ENCODE peak calls at places on chromosome 21, in ten cellular contexts. One of them, this sample, is unnamed.

GRCh38 chr21:38244885-38245869 is 11.6 kb upstream of the KCNJ15 start:
- DNase-seq in upper lobe of right lung: no peak
- DNase-seq in left lung: no peak
- DNase-seq in stimulated activated naive CD8-positive, alpha-beta T cell treated with anti-CD3 and anti-CD28 coated beads, Interleukin-15, Interleukin-2, amounts not matched to agents 100 U/mL and 50 U/mL, for 24 hours: peak; percentile 60
- DNase-seq in AG09309: peak; percentile 95
- DNase-seq in activated CD4-positive, alpha-beta T cell treated with anti-CD3 and anti-CD28 coated beads, Interleukin-2, amount 10 ng/mL, durations not matched to agents 7 days and 5 days: peak; percentile 73
- DNase-seq in mesothelial cell of epicardium: no peak
- DNase-seq in neural crest cell: no peak
- DNase-seq in NCI-H2081: no peak
- DNase-seq in activated T-cell treated with anti-CD3 and anti-CD28 coated beads for 1 hour: peak; percentile 30
- DNase-seq in this sample: no peak

GRCh38 chr21:31273278-31273677 is 70.8 kb downstream of the TIAM1 start:
- DNase-seq in left lung: no peak
- DNase-seq in neural crest cell: no peak
- DNase-seq in activated CD4-positive, alpha-beta T cell treated with anti-CD3 and anti-CD28 coated beads, Interleukin-2, amount 10 ng/mL, durations not matched to agents 7 days and 5 days: no peak
- DNase-seq in activated T-cell treated with anti-CD3 and anti-CD28 coated beads for 1 hour: no peak
- DNase-seq in NCI-H2081: no peak
- DNase-seq in AG09309: no peak
- DNase-seq in mesothelial cell of epicardium: no peak
- DNase-seq in upper lobe of right lung: no peak
- DNase-seq in stimulated activated naive CD8-positive, alpha-beta T cell treated with anti-CD3 and anti-CD28 coated beads, Interleukin-15, Interleukin-2, amounts not matched to agents 100 U/mL and 50 U/mL, for 24 hours: peak; percentile 33
- DNase-seq in this sample: no peak

GRCh38 chr21:21715286-21715969 is 717.2 kb downstream of the NCAM2 start:
- DNase-seq in activated CD4-positive, alpha-beta T cell treated with anti-CD3 and anti-CD28 coated beads, Interleukin-2, amount 10 ng/mL, durations not matched to agents 7 days and 5 days: no peak
- DNase-seq in mesothelial cell of epicardium: no peak
- DNase-seq in left lung: no peak
- DNase-seq in upper lobe of right lung: no peak
- DNase-seq in activated T-cell treated with anti-CD3 and anti-CD28 coated beads for 1 hour: no peak
- DNase-seq in neural crest cell: no peak
- DNase-seq in stimulated activated naive CD8-positive, alpha-beta T cell treated with anti-CD3 and anti-CD28 coated beads, Interleukin-15, Interleukin-2, amounts not matched to agents 100 U/mL and 50 U/mL, for 24 hours: no peak
- DNase-seq in AG09309: no peak
- DNase-seq in NCI-H2081: no peak
- DNase-seq in this sample: no peak

GRCh38 chr21:39153373-39153772 is 29.9 kb downstream of the PSMG1 start:
- DNase-seq in activated CD4-positive, alpha-beta T cell treated with anti-CD3 and anti-CD28 coated beads, Interleukin-2, amount 10 ng/mL, durations not matched to agents 7 days and 5 days: no peak
- DNase-seq in neural crest cell: no peak
- DNase-seq in left lung: no peak
- DNase-seq in mesothelial cell of epicardium: no peak
- DNase-seq in NCI-H2081: no peak
- DNase-seq in activated T-cell treated with anti-CD3 and anti-CD28 coated beads for 1 hour: no peak
- DNase-seq in upper lobe of right lung: no peak
- DNase-seq in stimulated activated naive CD8-positive, alpha-beta T cell treated with anti-CD3 and anti-CD28 coated beads, Interleukin-15, Interleukin-2, amounts not matched to agents 100 U/mL and 50 U/mL, for 24 hours: no peak
- DNase-seq in AG09309: no peak
- DNase-seq in this sample: no peak

GRCh38 chr21:44262338-44263048 is 796 bp upstream of the DNMT3L start:
- DNase-seq in stimulated activated naive CD8-positive, alpha-beta T cell treated with anti-CD3 and anti-CD28 coated beads, Interleukin-15, Interleukin-2, amounts not matched to agents 100 U/mL and 50 U/mL, for 24 hours: no peak
- DNase-seq in neural crest cell: no peak
- DNase-seq in AG09309: no peak
- DNase-seq in upper lobe of right lung: no peak
- DNase-seq in NCI-H2081: no peak
- DNase-seq in left lung: peak; percentile 38
- DNase-seq in activated CD4-positive, alpha-beta T cell treated with anti-CD3 and anti-CD28 coated beads, Interleukin-2, amount 10 ng/mL, durations not matched to agents 7 days and 5 days: no peak
- DNase-seq in mesothelial cell of epicardium: no peak
- DNase-seq in activated T-cell treated with anti-CD3 and anti-CD28 coated beads for 1 hour: no peak
- DNase-seq in this sample: no peak

GRCh38 chr21:45153358-45154318 is 79.3 kb downstream of the ADARB1 start:
- DNase-seq in NCI-H2081: no peak
- DNase-seq in mesothelial cell of epicardium: no peak
- DNase-seq in neural crest cell: no peak
- DNase-seq in stimulated activated naive CD8-positive, alpha-beta T cell treated with anti-CD3 and anti-CD28 coated beads, Interleukin-15, Interleukin-2, amounts not matched to agents 100 U/mL and 50 U/mL, for 24 hours: no peak
- DNase-seq in activated T-cell treated with anti-CD3 and anti-CD28 coated beads for 1 hour: no peak
- DNase-seq in activated CD4-positive, alpha-beta T cell treated with anti-CD3 and anti-CD28 coated beads, Interleukin-2, amount 10 ng/mL, durations not matched to agents 7 days and 5 days: peak; percentile 9
- DNase-seq in upper lobe of right lung: no peak
- DNase-seq in left lung: no peak
- DNase-seq in AG09309: no peak
- DNase-seq in this sample: peak; percentile 46

GRCh38 chr21:44050276-44050675 is 38.2 kb downstream of the TRAPPC10 start:
- DNase-seq in activated T-cell treated with anti-CD3 and anti-CD28 coated beads for 1 hour: no peak
- DNase-seq in activated CD4-positive, alpha-beta T cell treated with anti-CD3 and anti-CD28 coated beads, Interleukin-2, amount 10 ng/mL, durations not matched to agents 7 days and 5 days: no peak
- DNase-seq in neural crest cell: no peak
- DNase-seq in left lung: no peak
- DNase-seq in NCI-H2081: no peak
- DNase-seq in upper lobe of right lung: no peak
- DNase-seq in AG09309: no peak
- DNase-seq in stimulated activated naive CD8-positive, alpha-beta T cell treated with anti-CD3 and anti-CD28 coated beads, Interleukin-15, Interleukin-2, amounts not matched to agents 100 U/mL and 50 U/mL, for 24 hours: no peak
- DNase-seq in mesothelial cell of epicardium: no peak
- DNase-seq in this sample: peak; percentile 35

GRCh38 chr21:33643658-33644311 is 1.5 kb downstream of the ITSN1 start:
- DNase-seq in AG09309: no peak
- DNase-seq in upper lobe of right lung: no peak
- DNase-seq in activated T-cell treated with anti-CD3 and anti-CD28 coated beads for 1 hour: no peak
- DNase-seq in mesothelial cell of epicardium: no peak
- DNase-seq in neural crest cell: peak; percentile 2
- DNase-seq in NCI-H2081: no peak
- DNase-seq in activated CD4-positive, alpha-beta T cell treated with anti-CD3 and anti-CD28 coated beads, Interleukin-2, amount 10 ng/mL, durations not matched to agents 7 days and 5 days: no peak
- DNase-seq in stimulated activated naive CD8-positive, alpha-beta T cell treated with anti-CD3 and anti-CD28 coated beads, Interleukin-15, Interleukin-2, amounts not matched to agents 100 U/mL and 50 U/mL, for 24 hours: no peak
- DNase-seq in left lung: no peak
- DNase-seq in this sample: no peak

GRCh38 chr21:27802816-27803475 is 836.1 kb upstream of the ADAMTS5 start:
- DNase-seq in neural crest cell: peak; percentile 36
- DNase-seq in NCI-H2081: peak; percentile 1
- DNase-seq in AG09309: no peak
- DNase-seq in mesothelial cell of epicardium: no peak
- DNase-seq in activated CD4-positive, alpha-beta T cell treated with anti-CD3 and anti-CD28 coated beads, Interleukin-2, amount 10 ng/mL, durations not matched to agents 7 days and 5 days: peak; percentile 20
- DNase-seq in upper lobe of right lung: no peak
- DNase-seq in activated T-cell treated with anti-CD3 and anti-CD28 coated beads for 1 hour: no peak
- DNase-seq in stimulated activated naive CD8-positive, alpha-beta T cell treated with anti-CD3 and anti-CD28 coated beads, Interleukin-15, Interleukin-2, amounts not matched to agents 100 U/mL and 50 U/mL, for 24 hours: peak; percentile 22
- DNase-seq in left lung: no peak
- DNase-seq in this sample: no peak

GRCh38 chr21:27173052-27173451 is 206.2 kb upstream of the ADAMTS5 start:
- DNase-seq in stimulated activated naive CD8-positive, alpha-beta T cell treated with anti-CD3 and anti-CD28 coated beads, Interleukin-15, Interleukin-2, amounts not matched to agents 100 U/mL and 50 U/mL, for 24 hours: no peak
- DNase-seq in activated CD4-positive, alpha-beta T cell treated with anti-CD3 and anti-CD28 coated beads, Interleukin-2, amount 10 ng/mL, durations not matched to agents 7 days and 5 days: no peak
- DNase-seq in mesothelial cell of epicardium: no peak
- DNase-seq in AG09309: no peak
- DNase-seq in left lung: no peak
- DNase-seq in activated T-cell treated with anti-CD3 and anti-CD28 coated beads for 1 hour: no peak
- DNase-seq in NCI-H2081: no peak
- DNase-seq in upper lobe of right lung: no peak
- DNase-seq in neural crest cell: no peak
- DNase-seq in this sample: no peak

GRCh38 chr21:43861716-43862115 is 3.3 kb upstream of the AGPAT3 start:
- DNase-seq in upper lobe of right lung: no peak
- DNase-seq in stimulated activated naive CD8-positive, alpha-beta T cell treated with anti-CD3 and anti-CD28 coated beads, Interleukin-15, Interleukin-2, amounts not matched to agents 100 U/mL and 50 U/mL, for 24 hours: no peak
- DNase-seq in activated CD4-positive, alpha-beta T cell treated with anti-CD3 and anti-CD28 coated beads, Interleukin-2, amount 10 ng/mL, durations not matched to agents 7 days and 5 days: no peak
- DNase-seq in mesothelial cell of epicardium: no peak
- DNase-seq in NCI-H2081: peak; percentile 49
- DNase-seq in neural crest cell: no peak
- DNase-seq in AG09309: no peak
- DNase-seq in activated T-cell treated with anti-CD3 and anti-CD28 coated beads for 1 hour: no peak
- DNase-seq in left lung: peak; percentile 47
- DNase-seq in this sample: no peak

GRCh38 chr21:45583831-45584509 is 41.7 kb upstream of the SLC19A1 start:
- DNase-seq in activated T-cell treated with anti-CD3 and anti-CD28 coated beads for 1 hour: no peak
- DNase-seq in AG09309: no peak
- DNase-seq in left lung: no peak
- DNase-seq in stimulated activated naive CD8-positive, alpha-beta T cell treated with anti-CD3 and anti-CD28 coated beads, Interleukin-15, Interleukin-2, amounts not matched to agents 100 U/mL and 50 U/mL, for 24 hours: no peak
- DNase-seq in mesothelial cell of epicardium: no peak
- DNase-seq in activated CD4-positive, alpha-beta T cell treated with anti-CD3 and anti-CD28 coated beads, Interleukin-2, amount 10 ng/mL, durations not matched to agents 7 days and 5 days: no peak
- DNase-seq in upper lobe of right lung: peak; percentile 53
- DNase-seq in neural crest cell: no peak
- DNase-seq in NCI-H2081: no peak
- DNase-seq in this sample: peak; percentile 28

GRCh38 chr21:33205476-33205875 is 24.3 kb upstream of the IFNAR2 start:
- DNase-seq in mesothelial cell of epicardium: no peak
- DNase-seq in NCI-H2081: no peak
- DNase-seq in AG09309: no peak
- DNase-seq in activated T-cell treated with anti-CD3 and anti-CD28 coated beads for 1 hour: no peak
- DNase-seq in left lung: no peak
- DNase-seq in activated CD4-positive, alpha-beta T cell treated with anti-CD3 and anti-CD28 coated beads, Interleukin-2, amount 10 ng/mL, durations not matched to agents 7 days and 5 days: peak; percentile 34
- DNase-seq in upper lobe of right lung: no peak
- DNase-seq in stimulated activated naive CD8-positive, alpha-beta T cell treated with anti-CD3 and anti-CD28 coated beads, Interleukin-15, Interleukin-2, amounts not matched to agents 100 U/mL and 50 U/mL, for 24 hours: no peak
- DNase-seq in neural crest cell: no peak
- DNase-seq in this sample: no peak

GRCh38 chr21:36113647-36114428 is 21.0 kb upstream of the CBR3 start:
- DNase-seq in upper lobe of right lung: peak; percentile 94
- DNase-seq in activated T-cell treated with anti-CD3 and anti-CD28 coated beads for 1 hour: peak; percentile 39
- DNase-seq in NCI-H2081: peak; percentile 4
- DNase-seq in mesothelial cell of epicardium: no peak
- DNase-seq in neural crest cell: no peak
- DNase-seq in left lung: peak; percentile 88
- DNase-seq in activated CD4-positive, alpha-beta T cell treated with anti-CD3 and anti-CD28 coated beads, Interleukin-2, amount 10 ng/mL, durations not matched to agents 7 days and 5 days: peak; percentile 67
- DNase-seq in AG09309: no peak
- DNase-seq in stimulated activated naive CD8-positive, alpha-beta T cell treated with anti-CD3 and anti-CD28 coated beads, Interleukin-15, Interleukin-2, amounts not matched to agents 100 U/mL and 50 U/mL, for 24 hours: peak; percentile 50
- DNase-seq in this sample: no peak

GRCh38 chr21:42456457-42456856 is 39.6 kb downstream of the RSPH1 start:
- DNase-seq in upper lobe of right lung: no peak
- DNase-seq in stimulated activated naive CD8-positive, alpha-beta T cell treated with anti-CD3 and anti-CD28 coated beads, Interleukin-15, Interleukin-2, amounts not matched to agents 100 U/mL and 50 U/mL, for 24 hours: peak; percentile 48
- DNase-seq in activated T-cell treated with anti-CD3 and anti-CD28 coated beads for 1 hour: peak; percentile 34
- DNase-seq in AG09309: no peak
- DNase-seq in mesothelial cell of epicardium: no peak
- DNase-seq in NCI-H2081: no peak
- DNase-seq in activated CD4-positive, alpha-beta T cell treated with anti-CD3 and anti-CD28 coated beads, Interleukin-2, amount 10 ng/mL, durations not matched to agents 7 days and 5 days: peak; percentile 60
- DNase-seq in neural crest cell: no peak
- DNase-seq in left lung: no peak
- DNase-seq in this sample: no peak

GRCh38 chr21:41958886-41959563 is 5.2 kb upstream of the C2CD2 start:
- DNase-seq in NCI-H2081: no peak
- DNase-seq in mesothelial cell of epicardium: no peak
- DNase-seq in upper lobe of right lung: no peak
- DNase-seq in activated CD4-positive, alpha-beta T cell treated with anti-CD3 and anti-CD28 coated beads, Interleukin-2, amount 10 ng/mL, durations not matched to agents 7 days and 5 days: no peak
- DNase-seq in AG09309: no peak
- DNase-seq in activated T-cell treated with anti-CD3 and anti-CD28 coated beads for 1 hour: no peak
- DNase-seq in neural crest cell: no peak
- DNase-seq in stimulated activated naive CD8-positive, alpha-beta T cell treated with anti-CD3 and anti-CD28 coated beads, Interleukin-15, Interleukin-2, amounts not matched to agents 100 U/mL and 50 U/mL, for 24 hours: no peak
- DNase-seq in left lung: no peak
- DNase-seq in this sample: peak; percentile 93

GRCh38 chr21:40717008-40717407 is 129.9 kb downstream of the DSCAM start:
- DNase-seq in activated CD4-positive, alpha-beta T cell treated with anti-CD3 and anti-CD28 coated beads, Interleukin-2, amount 10 ng/mL, durations not matched to agents 7 days and 5 days: no peak
- DNase-seq in stimulated activated naive CD8-positive, alpha-beta T cell treated with anti-CD3 and anti-CD28 coated beads, Interleukin-15, Interleukin-2, amounts not matched to agents 100 U/mL and 50 U/mL, for 24 hours: no peak
- DNase-seq in upper lobe of right lung: no peak
- DNase-seq in NCI-H2081: peak; percentile 76
- DNase-seq in mesothelial cell of epicardium: no peak
- DNase-seq in left lung: no peak
- DNase-seq in neural crest cell: no peak
- DNase-seq in activated T-cell treated with anti-CD3 and anti-CD28 coated beads for 1 hour: no peak
- DNase-seq in AG09309: no peak
- DNase-seq in this sample: no peak

GRCh38 chr21:42066521-42066920 is 4.6 kb upstream of the UMODL1 start:
- DNase-seq in AG09309: no peak
- DNase-seq in upper lobe of right lung: no peak
- DNase-seq in stimulated activated naive CD8-positive, alpha-beta T cell treated with anti-CD3 and anti-CD28 coated beads, Interleukin-15, Interleukin-2, amounts not matched to agents 100 U/mL and 50 U/mL, for 24 hours: no peak
- DNase-seq in NCI-H2081: no peak
- DNase-seq in activated T-cell treated with anti-CD3 and anti-CD28 coated beads for 1 hour: no peak
- DNase-seq in neural crest cell: no peak
- DNase-seq in activated CD4-positive, alpha-beta T cell treated with anti-CD3 and anti-CD28 coated beads, Interleukin-2, amount 10 ng/mL, durations not matched to agents 7 days and 5 days: no peak
- DNase-seq in left lung: no peak
- DNase-seq in mesothelial cell of epicardium: no peak
- DNase-seq in this sample: no peak

GRCh38 chr21:38714998-38715397 is 90.7 kb upstream of the ETS2 start:
- DNase-seq in neural crest cell: no peak
- DNase-seq in activated T-cell treated with anti-CD3 and anti-CD28 coated beads for 1 hour: no peak
- DNase-seq in AG09309: no peak
- DNase-seq in upper lobe of right lung: no peak
- DNase-seq in NCI-H2081: no peak
- DNase-seq in mesothelial cell of epicardium: no peak
- DNase-seq in left lung: no peak
- DNase-seq in activated CD4-positive, alpha-beta T cell treated with anti-CD3 and anti-CD28 coated beads, Interleukin-2, amount 10 ng/mL, durations not matched to agents 7 days and 5 days: no peak
- DNase-seq in stimulated activated naive CD8-positive, alpha-beta T cell treated with anti-CD3 and anti-CD28 coated beads, Interleukin-15, Interleukin-2, amounts not matched to agents 100 U/mL and 50 U/mL, for 24 hours: no peak
- DNase-seq in this sample: no peak

GRCh38 chr21:45290948-45291612 is 3.4 kb upstream of the POFUT2 start:
- DNase-seq in mesothelial cell of epicardium: peak; percentile 37
- DNase-seq in left lung: no peak
- DNase-seq in stimulated activated naive CD8-positive, alpha-beta T cell treated with anti-CD3 and anti-CD28 coated beads, Interleukin-15, Interleukin-2, amounts not matched to agents 100 U/mL and 50 U/mL, for 24 hours: no peak
- DNase-seq in neural crest cell: no peak
- DNase-seq in activated CD4-positive, alpha-beta T cell treated with anti-CD3 and anti-CD28 coated beads, Interleukin-2, amount 10 ng/mL, durations not matched to agents 7 days and 5 days: no peak
- DNase-seq in AG09309: no peak
- DNase-seq in NCI-H2081: no peak
- DNase-seq in activated T-cell treated with anti-CD3 and anti-CD28 coated beads for 1 hour: no peak
- DNase-seq in upper lobe of right lung: no peak
- DNase-seq in this sample: peak; percentile 86

GRCh38 chr21:45296638-45297037 is 8.9 kb upstream of the POFUT2 start:
- DNase-seq in AG09309: no peak
- DNase-seq in upper lobe of right lung: no peak
- DNase-seq in left lung: no peak
- DNase-seq in activated CD4-positive, alpha-beta T cell treated with anti-CD3 and anti-CD28 coated beads, Interleukin-2, amount 10 ng/mL, durations not matched to agents 7 days and 5 days: no peak
- DNase-seq in mesothelial cell of epicardium: no peak
- DNase-seq in NCI-H2081: no peak
- DNase-seq in stimulated activated naive CD8-positive, alpha-beta T cell treated with anti-CD3 and anti-CD28 coated beads, Interleukin-15, Interleukin-2, amounts not matched to agents 100 U/mL and 50 U/mL, for 24 hours: no peak
- DNase-seq in activated T-cell treated with anti-CD3 and anti-CD28 coated beads for 1 hour: no peak
- DNase-seq in neural crest cell: no peak
- DNase-seq in this sample: no peak

GRCh38 chr21:31173881-31174555 is 135.7 kb upstream of the KRTAP19-8 start:
- DNase-seq in mesothelial cell of epicardium: no peak
- DNase-seq in activated CD4-positive, alpha-beta T cell treated with anti-CD3 and anti-CD28 coated beads, Interleukin-2, amount 10 ng/mL, durations not matched to agents 7 days and 5 days: peak; percentile 28
- DNase-seq in activated T-cell treated with anti-CD3 and anti-CD28 coated beads for 1 hour: no peak
- DNase-seq in left lung: no peak
- DNase-seq in upper lobe of right lung: no peak
- DNase-seq in NCI-H2081: peak; percentile 4
- DNase-seq in neural crest cell: no peak
- DNase-seq in AG09309: no peak
- DNase-seq in stimulated activated naive CD8-positive, alpha-beta T cell treated with anti-CD3 and anti-CD28 coated beads, Interleukin-15, Interleukin-2, amounts not matched to agents 100 U/mL and 50 U/mL, for 24 hours: no peak
- DNase-seq in this sample: no peak

GRCh38 chr21:46661211-46661625 is 25.7 kb downstream of the PRMT2 start:
- DNase-seq in upper lobe of right lung: peak; percentile 79
- DNase-seq in mesothelial cell of epicardium: no peak
- DNase-seq in NCI-H2081: no peak
- DNase-seq in AG09309: peak; percentile 43
- DNase-seq in stimulated activated naive CD8-positive, alpha-beta T cell treated with anti-CD3 and anti-CD28 coated beads, Interleukin-15, Interleukin-2, amounts not matched to agents 100 U/mL and 50 U/mL, for 24 hours: peak; percentile 65
- DNase-seq in activated CD4-positive, alpha-beta T cell treated with anti-CD3 and anti-CD28 coated beads, Interleukin-2, amount 10 ng/mL, durations not matched to agents 7 days and 5 days: peak; percentile 34
- DNase-seq in activated T-cell treated with anti-CD3 and anti-CD28 coated beads for 1 hour: no peak
- DNase-seq in neural crest cell: peak; percentile 48
- DNase-seq in left lung: no peak
- DNase-seq in this sample: no peak

GRCh38 chr21:35095859-35096291 is 46.8 kb upstream of the RUNX1 start:
- DNase-seq in mesothelial cell of epicardium: no peak
- DNase-seq in upper lobe of right lung: no peak
- DNase-seq in left lung: no peak
- DNase-seq in stimulated activated naive CD8-positive, alpha-beta T cell treated with anti-CD3 and anti-CD28 coated beads, Interleukin-15, Interleukin-2, amounts not matched to agents 100 U/mL and 50 U/mL, for 24 hours: no peak
- DNase-seq in activated T-cell treated with anti-CD3 and anti-CD28 coated beads for 1 hour: no peak
- DNase-seq in AG09309: peak; percentile 79
- DNase-seq in NCI-H2081: no peak
- DNase-seq in neural crest cell: no peak
- DNase-seq in activated CD4-positive, alpha-beta T cell treated with anti-CD3 and anti-CD28 coated beads, Interleukin-2, amount 10 ng/mL, durations not matched to agents 7 days and 5 days: no peak
- DNase-seq in this sample: no peak

GRCh38 chr21:34276711-34277425 is 86.9 kb upstream of the KCNE2 start:
- DNase-seq in upper lobe of right lung: no peak
- DNase-seq in stimulated activated naive CD8-positive, alpha-beta T cell treated with anti-CD3 and anti-CD28 coated beads, Interleukin-15, Interleukin-2, amounts not matched to agents 100 U/mL and 50 U/mL, for 24 hours: peak; percentile 7
- DNase-seq in activated T-cell treated with anti-CD3 and anti-CD28 coated beads for 1 hour: no peak
- DNase-seq in neural crest cell: no peak
- DNase-seq in left lung: no peak
- DNase-seq in AG09309: no peak
- DNase-seq in mesothelial cell of epicardium: no peak
- DNase-seq in activated CD4-positive, alpha-beta T cell treated with anti-CD3 and anti-CD28 coated beads, Interleukin-2, amount 10 ng/mL, durations not matched to agents 7 days and 5 days: no peak
- DNase-seq in NCI-H2081: no peak
- DNase-seq in this sample: no peak

GRCh38 chr21:28485301-28486022 is 507.2 kb downstream of the LTN1 start:
- DNase-seq in activated T-cell treated with anti-CD3 and anti-CD28 coated beads for 1 hour: no peak
- DNase-seq in stimulated activated naive CD8-positive, alpha-beta T cell treated with anti-CD3 and anti-CD28 coated beads, Interleukin-15, Interleukin-2, amounts not matched to agents 100 U/mL and 50 U/mL, for 24 hours: no peak
- DNase-seq in AG09309: peak; percentile 68
- DNase-seq in neural crest cell: no peak
- DNase-seq in upper lobe of right lung: no peak
- DNase-seq in left lung: no peak
- DNase-seq in mesothelial cell of epicardium: no peak
- DNase-seq in activated CD4-positive, alpha-beta T cell treated with anti-CD3 and anti-CD28 coated beads, Interleukin-2, amount 10 ng/mL, durations not matched to agents 7 days and 5 days: no peak
- DNase-seq in NCI-H2081: no peak
- DNase-seq in this sample: no peak

GRCh38 chr21:38875694-38876492 is 70.2 kb downstream of the ETS2 start:
- DNase-seq in activated T-cell treated with anti-CD3 and anti-CD28 coated beads for 1 hour: no peak
- DNase-seq in activated CD4-positive, alpha-beta T cell treated with anti-CD3 and anti-CD28 coated beads, Interleukin-2, amount 10 ng/mL, durations not matched to agents 7 days and 5 days: no peak
- DNase-seq in NCI-H2081: no peak
- DNase-seq in AG09309: peak; percentile 79
- DNase-seq in upper lobe of right lung: no peak
- DNase-seq in mesothelial cell of epicardium: no peak
- DNase-seq in left lung: no peak
- DNase-seq in stimulated activated naive CD8-positive, alpha-beta T cell treated with anti-CD3 and anti-CD28 coated beads, Interleukin-15, Interleukin-2, amounts not matched to agents 100 U/mL and 50 U/mL, for 24 hours: no peak
- DNase-seq in neural crest cell: no peak
- DNase-seq in this sample: no peak

GRCh38 chr21:41703857-41704501 is 62.9 kb downstream of the RIPK4 start:
- DNase-seq in NCI-H2081: peak; percentile 62
- DNase-seq in neural crest cell: no peak
- DNase-seq in mesothelial cell of epicardium: no peak
- DNase-seq in stimulated activated naive CD8-positive, alpha-beta T cell treated with anti-CD3 and anti-CD28 coated beads, Interleukin-15, Interleukin-2, amounts not matched to agents 100 U/mL and 50 U/mL, for 24 hours: no peak
- DNase-seq in left lung: no peak
- DNase-seq in AG09309: no peak
- DNase-seq in activated CD4-positive, alpha-beta T cell treated with anti-CD3 and anti-CD28 coated beads, Interleukin-2, amount 10 ng/mL, durations not matched to agents 7 days and 5 days: no peak
- DNase-seq in activated T-cell treated with anti-CD3 and anti-CD28 coated beads for 1 hour: no peak
- DNase-seq in upper lobe of right lung: no peak
- DNase-seq in this sample: no peak

This sample was measured in coronary artery.